ENCODE peak calls at places on chromosomes 6 and 20, in nine cellular contexts. T, O, Q, R, M, V, H, B and L are unnamed samples.
A peak's percentile ranks its signal among the peaks of the same experiment; 100 is the strongest.

GRCh38 chr6:75272145-75272840 is 12.3 kb downstream of the TMEM30A start:
- DNase-seq in O (no peak), Q (no peak), M (no peak), H (no peak), B (no peak), V (peak; percentile 75), T (no peak), R (no peak), L (no peak)

GRCh38 chr20:1171461-1172093 is 13.2 kb downstream of the TMEM74B start:
- DNase-seq in R (no peak), Q (peak; percentile 45), V (peak; percentile 12), B (no peak), T (no peak), M (no peak), O (no peak), H (no peak), L (no peak)

GRCh38 chr20:51705400-51705799 is 62.8 kb downstream of the ATP9A start:
- DNase-seq in V (no peak), R (no peak), H (no peak), B (no peak), Q (no peak), T (peak; percentile 27), O (no peak), M (no peak), L (no peak)

GRCh38 chr6:118562959-118563358 is 14.9 kb downstream of the PLN start:
- DNase-seq in Q (peak; percentile 8), R (no peak), T (no peak), B (no peak), M (no peak), V (peak; percentile 75), H (no peak), O (no peak), L (no peak)

GRCh38 chr20:58433759-58434158 is 44.7 kb downstream of the VAPB start:
- DNase-seq in M (no peak), B (no peak), R (no peak), Q (peak; percentile 73), T (no peak), H (no peak), O (no peak), V (peak; percentile 77), L (no peak)

GRCh38 chr20:58235010-58235409 is 6.6 kb upstream of the ANKRD60 start:
- DNase-seq in V (no peak), T (no peak), H (no peak), O (no peak), Q (no peak), R (no peak), M (no peak), B (no peak), L (no peak)

GRCh38 chr6:130632897-130633296 is 194.3 kb upstream of the SMLR1 start:
- DNase-seq in B (no peak), V (no peak), R (no peak), M (no peak), Q (no peak), T (no peak), O (no peak), H (no peak), L (no peak)

GRCh38 chr6:36822506-36823269 is 16.6 kb downstream of the CPNE5 start:
- DNase-seq in T (peak; percentile 42), H (no peak), M (peak; percentile 98), V (peak; percentile 82), Q (no peak), R (no peak), B (no peak), O (no peak), L (no peak)

GRCh38 chr6:32980488-32981038 is 12.2 kb downstream of the BRD2 start:
- DNase-seq in O (no peak), Q (no peak), V (no peak), H (no peak), M (no peak), R (no peak), T (no peak), B (no peak), L (no peak)

GRCh38 chr20:35311409-35311808 is 19.2 kb upstream of the FAM83C start:
- DNase-seq in R (no peak), H (no peak), T (no peak), V (peak; percentile 64), Q (no peak), M (no peak), B (no peak), O (no peak), L (no peak)

GRCh38 chr6:29926795-29927427 is 15.4 kb upstream of the HLA-A start:
- DNase-seq in O (no peak), V (no peak), T (no peak), R (peak; percentile 91), M (peak; percentile 8), B (peak; percentile 50), H (peak; percentile 65), Q (peak; percentile 78), L (peak; percentile 94)

GRCh38 chr20:2236266-2236665 is 59.5 kb upstream of the TGM3 start:
- DNase-seq in V (no peak), O (no peak), R (no peak), T (no peak), H (no peak), Q (no peak), B (no peak), M (no peak), L (no peak)

GRCh38 chr6:111639266-111639665 is 33.6 kb upstream of the TRAF3IP2 start:
- DNase-seq in B (no peak), R (no peak), H (no peak), T (no peak), O (no peak), Q (no peak), M (no peak), V (no peak), L (no peak)

GRCh38 chr6:56772737-56773184 is 130.1 kb upstream of the DST start:
- DNase-seq in V (peak; percentile 86), R (no peak), O (no peak), M (no peak), H (no peak), B (no peak), Q (peak; percentile 70), T (no peak), L (no peak)

GRCh38 chr6:14861491-14861943 is 384.4 kb upstream of the JARID2 start:
- DNase-seq in M (no peak), Q (no peak), H (no peak), R (no peak), T (no peak), B (no peak), O (no peak), V (no peak), L (no peak)

GRCh38 chr20:59966428-59966827 is 8.2 kb downstream of the CDH26 start:
- DNase-seq in B (no peak), V (no peak), M (no peak), H (no peak), O (no peak), Q (no peak), R (no peak), T (no peak), L (no peak)